ENCODE peak calls at places on chromosome 6, in seven cellular contexts. T is IMR-90, S is H9, C is H1, O is trophoblast cell, Q is neuronal stem cell, R is mesenchymal stem cell. E is an unnamed sample.

GRCh38 chr6:82013561-82014275 is 233.8 kb downstream of the IBTK start:
- DNase-seq in O (peak; percentile 83), C (no peak), T (peak; percentile 48), S (no peak), Q (no peak), R (peak; percentile 72), E (no peak)

GRCh38 chr6:77455271-77455670 is 8.0 kb downstream of the HTR1B start:
- DNase-seq in S (no peak), T (peak; percentile 66), C (no peak), Q (no peak), O (no peak), R (no peak), E (no peak)

GRCh38 chr6:52595796-52596130 is 18.9 kb upstream of the TRAM2 start:
- DNase-seq in R (no peak), C (no peak), O (no peak), Q (no peak), T (no peak), S (no peak), E (no peak)

GRCh38 chr6:161984707-161985106 is 710.8 kb upstream of the AGPAT4 start:
- DNase-seq in T (no peak), R (no peak), S (no peak), Q (no peak), C (no peak), O (no peak), E (no peak)

GRCh38 chr6:130675072-130675471 is 152.1 kb upstream of the SMLR1 start:
- DNase-seq in O (no peak), S (no peak), T (peak; percentile 84), C (no peak), R (peak; percentile 82), Q (no peak), E (no peak)

GRCh38 chr6:85670573-85670972 is 27.9 kb upstream of the SYNCRIP start:
- DNase-seq in O (no peak), S (no peak), Q (no peak), R (peak; percentile 48), C (no peak), T (peak; percentile 55), E (no peak)

GRCh38 chr6:129981598-129981997 is 36.8 kb upstream of the L3MBTL3 start:
- DNase-seq in S (no peak), C (no peak), T (peak; percentile 33), R (peak; percentile 5), O (peak; percentile 8), Q (no peak), E (no peak)

GRCh38 chr6:27157461-27158315 is 89.8 kb upstream of the PRSS16 start:
- DNase-seq in Q (no peak), S (peak; percentile 69), R (peak; percentile 70), T (peak; percentile 77), C (no peak), O (peak; percentile 70), E (peak; percentile 86)

GRCh38 chr6:21773199-21773974 is 179.8 kb downstream of the SOX4 start:
- DNase-seq in T (no peak), R (no peak), Q (no peak), S (no peak), O (peak; percentile 35), C (no peak), E (no peak)

GRCh38 chr6:111661541-111662041 is 55.9 kb upstream of the TRAF3IP2 start:
- DNase-seq in Q (no peak), O (no peak), T (no peak), C (peak; percentile 27), S (peak; percentile 80), R (no peak), E (peak; percentile 69)

GRCh38 chr6:7841781-7842468 is 68.7 kb downstream of the TXNDC5 start:
- DNase-seq in T (peak; percentile 4), R (no peak), S (no peak), O (peak; percentile 87), C (no peak), Q (no peak), E (no peak)

GRCh38 chr6:77178821-77179220 is 284.5 kb downstream of the HTR1B start:
- DNase-seq in O (no peak), C (no peak), R (peak; percentile 31), T (peak; percentile 84), S (no peak), Q (no peak), E (no peak)

GRCh38 chr6:125961117-125961516 is 4.5 kb downstream of the HINT3 start:
- DNase-seq in O (no peak), S (no peak), T (no peak), Q (no peak), C (no peak), R (no peak), E (no peak)

GRCh38 chr6:52543729-52544324 is 33.0 kb downstream of the TRAM2 start:
- DNase-seq in R (peak; percentile 48), T (peak; percentile 55), O (no peak), S (no peak), Q (no peak), C (peak; percentile 19), E (peak; percentile 95)

GRCh38 chr6:3359091-3359752 is 97.6 kb downstream of the SLC22A23 start:
- DNase-seq in R (no peak), T (peak; percentile 31), S (no peak), Q (no peak), C (no peak), O (peak; percentile 87), E (no peak)

GRCh38 chr6:53825514-53826321 is 30.9 kb downstream of the LRRC1 start:
- DNase-seq in S (no peak), T (no peak), C (no peak), R (no peak), Q (no peak), O (no peak), E (no peak)

GRCh38 chr6:2746557-2747061 is 4.1 kb downstream of the MYLK4 start:
- DNase-seq in R (no peak), S (no peak), C (no peak), Q (peak; percentile 55), O (peak; percentile 29), T (no peak), E (peak; percentile 74)

GRCh38 chr6:157789861-157790260 is 33.2 kb upstream of the SNX9 start:
- DNase-seq in Q (no peak), R (no peak), O (peak; percentile 60), S (peak; percentile 88), T (no peak), C (no peak), E (peak; percentile 90)

GRCh38 chr6:157789297-157789696 is 33.7 kb upstream of the SNX9 start:
- DNase-seq in C (no peak), S (no peak), O (no peak), Q (no peak), R (no peak), T (no peak), E (no peak)

GRCh38 chr6:157786221-157786620 is 36.8 kb upstream of the SNX9 start:
- DNase-seq in T (no peak), S (no peak), R (no peak), C (no peak), O (no peak), Q (no peak), E (no peak)

GRCh38 chr6:157787080-157787479 is 36.0 kb upstream of the SNX9 start:
- DNase-seq in S (no peak), O (no peak), R (no peak), Q (no peak), T (peak; percentile 41), C (no peak), E (no peak)

GRCh38 chr6:157788180-157788579 is 34.9 kb upstream of the SNX9 start:
- DNase-seq in R (no peak), S (no peak), C (no peak), O (no peak), Q (no peak), T (no peak), E (no peak)
- H2BK5ac ChIP-seq in R (no peak overlapping the region), S (no peak overlapping the region), C (no peak overlapping the region), O (no peak overlapping the region), Q (no peak overlapping the region), T (no peak overlapping the region), E (no peak overlapping the region)

DNA sequence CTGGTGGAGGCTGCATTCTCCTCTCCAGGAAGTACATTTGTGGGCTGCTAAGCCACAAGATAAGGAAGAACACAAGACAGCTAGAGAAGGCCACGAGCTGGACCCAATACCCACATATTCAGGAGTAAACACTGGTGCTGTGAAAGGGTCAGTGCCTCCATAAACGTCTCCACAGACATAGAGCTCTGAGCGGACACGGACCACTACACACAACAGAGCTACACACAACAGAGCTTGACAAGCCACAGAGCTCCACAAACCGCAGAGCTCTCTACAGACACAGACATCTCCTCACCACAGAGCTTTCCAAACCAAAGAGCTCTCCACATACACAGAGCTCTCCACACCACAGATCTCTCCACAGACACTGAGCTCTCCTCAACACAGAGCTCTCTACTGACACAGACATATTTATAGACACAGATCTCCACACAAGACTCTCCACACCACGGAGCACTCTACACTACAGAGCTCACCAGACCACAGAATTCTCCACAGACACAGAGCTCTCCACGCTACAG is 51.9 kb downstream of the ERMARD start:
- DNase-seq in R (no peak), S (no peak), T (no peak), Q (no peak), O (no peak), C (no peak), E (no peak)
- H3K4me1 ChIP-seq in R (peaks cover 20% of the 10 kb centered on the region), S (no peaks in the 10 kb centered on the region), T (peaks cover 10% of the 10 kb centered on the region), Q (peaks cover 11% of the 10 kb centered on the region), O (no peaks in the 10 kb centered on the region), C (peaks cover 3% of the 10 kb centered on the region), E (peaks cover 3% of the 10 kb centered on the region)

GRCh38 chr6:88651400-88651799 is 312.0 kb downstream of the RNGTT start:
- DNase-seq in C (no peak), Q (no peak), R (no peak), O (no peak), S (no peak), T (no peak), E (no peak)
- H2BK5ac ChIP-seq in C (no peak overlapping the region), Q (no peak overlapping the region), R (no peak overlapping the region), O (no peak overlapping the region), S (no peak overlapping the region), T (no peak overlapping the region), E (no peak overlapping the region)

GRCh38 chr6:139538366-139538765 is 163.9 kb upstream of the CITED2 start:
- DNase-seq in S (no peak), R (peak; percentile 70), Q (no peak), T (no peak), C (no peak), O (peak; percentile 70), E (peak; percentile 30)

GRCh38 chr6:139539852-139540251 is 165.4 kb upstream of the CITED2 start:
- DNase-seq in Q (no peak), T (peak; percentile 98), C (peak; percentile 34), R (peak; percentile 98), S (peak; percentile 49), O (peak; percentile 98), E (peak; percentile 84)

GRCh38 chr6:139536751-139537617 is 162.5 kb upstream of the CITED2 start:
- DNase-seq in R (no peak), S (no peak), C (no peak), O (no peak), Q (no peak), T (no peak), E (no peak)

GRCh38 chr6:139542351-139542750 is 167.9 kb upstream of the CITED2 start:
- DNase-seq in S (no peak), C (no peak), R (no peak), Q (no peak), O (peak; percentile 84), T (no peak), E (peak; percentile 30)

DNA sequence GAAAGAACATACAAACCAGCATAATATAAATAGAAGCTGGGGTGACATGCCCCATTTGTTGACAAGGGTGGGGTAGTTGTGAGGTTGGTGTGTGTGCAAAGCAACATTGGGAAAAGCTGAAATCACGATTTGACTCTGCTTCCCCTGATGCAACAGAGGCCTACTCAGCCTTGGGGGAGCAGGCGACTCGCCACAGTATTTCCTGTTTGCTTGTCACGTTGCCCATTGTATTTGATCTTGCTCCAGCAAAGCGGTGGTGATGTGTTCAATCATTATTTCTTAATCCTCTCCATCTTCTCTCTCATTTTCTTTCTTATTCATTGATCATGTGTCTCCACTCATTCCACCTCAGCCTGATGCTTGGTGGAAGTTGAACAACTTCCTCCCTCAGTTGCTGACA is 165.8 kb upstream of the CITED2 start:
- DNase-seq in T (peak; percentile 77), S (no peak), R (peak; percentile 88), Q (no peak), C (no peak), O (no peak), E (peak; percentile 20)
- H3K4me1 ChIP-seq in T (peaks cover 12% of the 10 kb centered on the region), S (no peaks in the 10 kb centered on the region), R (peaks cover 16% of the 10 kb centered on the region), Q (peaks cover 7% of the 10 kb centered on the region), C (no peaks in the 10 kb centered on the region), O (peaks cover 3% of the 10 kb centered on the region), E (peaks cover 2% of the 10 kb centered on the region)